ENCODE peak calls at places on chromosomes 2 and 18, in six cellular contexts. Q, I, V, P, X and M are unnamed samples.

GRCh38 chr18:75005622-75006021 is 203.3 kb downstream of the PTGR3 start:
- DNase-seq in Q (no peak), I (no peak), V (no peak), P (no peak), X (no peak), M (no peak)

GRCh38 chr2:165471349-165471975 is 2.0 kb downstream of the CSRNP3 start:
- DNase-seq in Q (peak; percentile 33), I (peak; percentile 7), V (no peak), P (no peak), X (no peak), M (no peak)

GRCh38 chr2:149422337-149422990 is 92.1 kb downstream of the LYPD6 start:
- DNase-seq in Q (no peak), I (peak; percentile 32), V (peak; percentile 73), P (no peak), X (peak; percentile 19), M (no peak)

GRCh38 chr18:58241877-58242276 is 197.9 kb downstream of the NEDD4L start:
- DNase-seq in Q (no peak), I (peak; percentile 74), V (peak; percentile 55), P (no peak), X (peak; percentile 60), M (no peak)

GRCh38 chr2:226873826-226874225 is 38.0 kb downstream of the RHBDD1 start:
- DNase-seq in Q (no peak), I (no peak), V (no peak), P (no peak), X (no peak), M (no peak)

GRCh38 chr18:59885579-59886163 is 14.1 kb upstream of the PMAIP1 start:
- DNase-seq in Q (no peak), I (no peak), V (peak; percentile 62), P (no peak), X (peak; percentile 55), M (peak; percentile 60)

GRCh38 chr2:9779572-9780264 is 63.6 kb upstream of the TAF1B start:
- DNase-seq in Q (no peak), I (no peak), V (no peak), P (no peak), X (no peak), M (no peak)

GRCh38 chr18:74524097-74524496 is 10.2 kb upstream of the CNDP1 start:
- DNase-seq in Q (no peak), I (no peak), V (peak; percentile 28), P (no peak), X (no peak), M (no peak)

GRCh38 chr2:32064021-32064678 is 794 bp downstream of the SPAST start:
- DNase-seq in Q (peak; percentile 29), I (no peak), V (no peak), P (no peak), X (no peak), M (no peak)